ENCODE peak calls at places on chromosomes 13 and 19, in nine cellular contexts. One of them, this sample, is unnamed.

GRCh38 chr19:8221161-8221560 is 12.0 kb downstream of the CERS4 start:
- DNase-seq in right lobe of liver: peak
- DNase-seq in heart left ventricle: no peak
- DNase-seq in K562: no peak
- DNase-seq in Peyer's patch: no peak
- DNase-seq in HCT116: no peak
- DNase-seq in stomach: peak
- DNase-seq in tibial nerve: no peak
- DNase-seq in erythroblast: no peak
- DNase-seq in this sample: no peak

GRCh38 chr13:33745370-33746324 is 72.3 kb upstream of the RFC3 start:
- DNase-seq in Peyer's patch: no peak
- DNase-seq in right lobe of liver: no peak
- DNase-seq in tibial nerve: no peak
- DNase-seq in HCT116: no peak
- DNase-seq in stomach: no peak
- DNase-seq in erythroblast: no peak
- DNase-seq in heart left ventricle: no peak
- DNase-seq in K562: no peak
- DNase-seq in this sample: no peak

GRCh38 chr19:21569497-21569870 is 64.1 kb downstream of the ZNF429 start:
- DNase-seq in stomach: no peak
- DNase-seq in heart left ventricle: peak
- DNase-seq in Peyer's patch: peak
- DNase-seq in erythroblast: no peak
- DNase-seq in right lobe of liver: peak
- DNase-seq in tibial nerve: no peak
- DNase-seq in K562: no peak
- DNase-seq in HCT116: no peak
- DNase-seq in this sample: no peak

GRCh38 chr19:42098781-42099180 is 22.8 kb downstream of the ZNF574 start:
- DNase-seq in tibial nerve: no peak
- DNase-seq in Peyer's patch: no peak
- DNase-seq in heart left ventricle: no peak
- DNase-seq in stomach: no peak
- DNase-seq in HCT116: no peak
- DNase-seq in K562: no peak
- DNase-seq in right lobe of liver: no peak
- DNase-seq in erythroblast: no peak
- DNase-seq in this sample: no peak

GRCh38 chr19:35261356-35262100 is 7.2 kb upstream of the USF2 start:
- DNase-seq in tibial nerve: peak
- DNase-seq in Peyer's patch: peak
- DNase-seq in right lobe of liver: no peak
- DNase-seq in heart left ventricle: no peak
- DNase-seq in K562: no peak
- DNase-seq in stomach: peak
- DNase-seq in erythroblast: no peak
- DNase-seq in HCT116: no peak
- DNase-seq in this sample: no peak

GRCh38 chr19:1837625-1838105 is 10.6 kb downstream of the REXO1 start:
- DNase-seq in Peyer's patch: no peak
- DNase-seq in right lobe of liver: peak
- DNase-seq in K562: peak
- DNase-seq in erythroblast: peak
- DNase-seq in tibial nerve: no peak
- DNase-seq in HCT116: no peak
- DNase-seq in heart left ventricle: no peak
- DNase-seq in stomach: peak
- DNase-seq in this sample: peak

GRCh38 chr19:14089412-14089661 is 1.2 kb downstream of the SAMD1 start:
- DNase-seq in HCT116: no peak
- DNase-seq in erythroblast: no peak
- DNase-seq in heart left ventricle: no peak
- DNase-seq in Peyer's patch: no peak
- DNase-seq in K562: no peak
- DNase-seq in tibial nerve: no peak
- DNase-seq in right lobe of liver: no peak
- DNase-seq in stomach: no peak
- DNase-seq in this sample: no peak

GRCh38 chr19:48644839-48645651 is 942 bp downstream of the CA11 start:
- DNase-seq in HCT116: peak
- DNase-seq in K562: peak
- DNase-seq in Peyer's patch: peak
- DNase-seq in erythroblast: peak
- DNase-seq in right lobe of liver: peak
- DNase-seq in tibial nerve: peak
- DNase-seq in stomach: peak
- DNase-seq in heart left ventricle: peak
- DNase-seq in this sample: no peak

GRCh38 chr13:79582896-79583295 is 101.9 kb downstream of the NDFIP2 start:
- DNase-seq in Peyer's patch: no peak
- DNase-seq in K562: no peak
- DNase-seq in HCT116: no peak
- DNase-seq in stomach: no peak
- DNase-seq in heart left ventricle: no peak
- DNase-seq in erythroblast: no peak
- DNase-seq in tibial nerve: no peak
- DNase-seq in right lobe of liver: no peak
- DNase-seq in this sample: no peak

GRCh38 chr19:56597696-56598095 is 2.6 kb downstream of the ZNF71 start:
- DNase-seq in right lobe of liver: no peak
- DNase-seq in heart left ventricle: no peak
- DNase-seq in Peyer's patch: no peak
- DNase-seq in K562: no peak
- DNase-seq in erythroblast: no peak
- DNase-seq in stomach: no peak
- DNase-seq in tibial nerve: no peak
- DNase-seq in HCT116: no peak
- DNase-seq in this sample: no peak

GRCh38 chr13:91544723-91545122 is 146.3 kb downstream of the GPC5 start:
- DNase-seq in heart left ventricle: no peak
- DNase-seq in stomach: no peak
- DNase-seq in HCT116: no peak
- DNase-seq in tibial nerve: no peak
- DNase-seq in right lobe of liver: no peak
- DNase-seq in K562: no peak
- DNase-seq in erythroblast: no peak
- DNase-seq in Peyer's patch: no peak
- DNase-seq in this sample: no peak

GRCh38 chr19:18233224-18233825 is 7.1 kb upstream of the PDE4C start:
- DNase-seq in K562: peak
- DNase-seq in erythroblast: peak
- DNase-seq in HCT116: no peak
- DNase-seq in heart left ventricle: peak
- DNase-seq in Peyer's patch: no peak
- DNase-seq in tibial nerve: no peak
- DNase-seq in stomach: peak
- DNase-seq in right lobe of liver: no peak
- DNase-seq in this sample: peak

GRCh38 chr13:46739447-46740125 is 57.4 kb downstream of the ESD start:
- DNase-seq in Peyer's patch: no peak
- DNase-seq in heart left ventricle: no peak
- DNase-seq in stomach: no peak
- DNase-seq in erythroblast: no peak
- DNase-seq in tibial nerve: no peak
- DNase-seq in HCT116: no peak
- DNase-seq in right lobe of liver: no peak
- DNase-seq in K562: no peak
- DNase-seq in this sample: no peak
- TF ChIP-seq POLR2A in Peyer's patch: no peak
- TF ChIP-seq POLR2A in heart left ventricle: no peak
- TF ChIP-seq POLR2A in stomach: no peak
- TF ChIP-seq POLR2A in erythroblast: no peak
- TF ChIP-seq POLR2A in tibial nerve: no peak
- TF ChIP-seq POLR2A in HCT116: no peak
- TF ChIP-seq POLR2A in right lobe of liver: no peak
- TF ChIP-seq POLR2A in K562: no peak
- TF ChIP-seq POLR2A in this sample: no peak

GRCh38 chr13:39656325-39656677 is 839 bp downstream of the COG6 start:
- DNase-seq in Peyer's patch: no peak
- DNase-seq in stomach: no peak
- DNase-seq in tibial nerve: no peak
- DNase-seq in heart left ventricle: no peak
- DNase-seq in right lobe of liver: no peak
- DNase-seq in K562: no peak
- DNase-seq in HCT116: no peak
- DNase-seq in erythroblast: no peak
- DNase-seq in this sample: no peak

GRCh38 chr13:39655041-39655568 is 357 bp upstream of the COG6 start:
- DNase-seq in K562: no peak
- DNase-seq in Peyer's patch: no peak
- DNase-seq in stomach: no peak
- DNase-seq in tibial nerve: no peak
- DNase-seq in erythroblast: no peak
- DNase-seq in HCT116: no peak
- DNase-seq in heart left ventricle: no peak
- DNase-seq in right lobe of liver: no peak
- DNase-seq in this sample: no peak

GRCh38 chr13:39655569-39656324 is at the start of gene COG6:
- DNase-seq in K562: peak
- DNase-seq in HCT116: peak
- DNase-seq in Peyer's patch: peak
- DNase-seq in erythroblast: peak
- DNase-seq in right lobe of liver: peak
- DNase-seq in heart left ventricle: peak
- DNase-seq in stomach: peak
- DNase-seq in tibial nerve: peak
- DNase-seq in this sample: peak
- TF ChIP-seq POLR2A in K562: peak
- TF ChIP-seq POLR2A in HCT116: no peak
- TF ChIP-seq POLR2A in Peyer's patch: peak
- TF ChIP-seq POLR2A in erythroblast: peak
- TF ChIP-seq POLR2A in right lobe of liver: peak
- TF ChIP-seq POLR2A in heart left ventricle: peak
- TF ChIP-seq POLR2A in stomach: no peak
- TF ChIP-seq POLR2A in tibial nerve: no peak
- TF ChIP-seq POLR2A in this sample: peak

GRCh38 chr19:52214241-52214640 is 24.4 kb downstream of the PPP2R1A start:
- DNase-seq in stomach: no peak
- DNase-seq in K562: no peak
- DNase-seq in erythroblast: no peak
- DNase-seq in Peyer's patch: no peak
- DNase-seq in tibial nerve: no peak
- DNase-seq in heart left ventricle: no peak
- DNase-seq in right lobe of liver: no peak
- DNase-seq in HCT116: no peak
- DNase-seq in this sample: no peak

GRCh38 chr19:52216401-52216800 is 26.5 kb downstream of the PPP2R1A start:
- DNase-seq in HCT116: no peak
- DNase-seq in erythroblast: no peak
- DNase-seq in stomach: no peak
- DNase-seq in tibial nerve: no peak
- DNase-seq in Peyer's patch: no peak
- DNase-seq in heart left ventricle: no peak
- DNase-seq in right lobe of liver: no peak
- DNase-seq in K562: no peak
- DNase-seq in this sample: no peak

GRCh38 chr19:52221031-52221430 is 31.2 kb downstream of the PPP2R1A start:
- DNase-seq in right lobe of liver: no peak
- DNase-seq in HCT116: no peak
- DNase-seq in Peyer's patch: no peak
- DNase-seq in tibial nerve: no peak
- DNase-seq in heart left ventricle: peak
- DNase-seq in stomach: no peak
- DNase-seq in K562: no peak
- DNase-seq in erythroblast: no peak
- DNase-seq in this sample: no peak

GRCh38 chr19:52219611-52220010 is 29.8 kb downstream of the PPP2R1A start:
- DNase-seq in K562: no peak
- DNase-seq in tibial nerve: no peak
- DNase-seq in right lobe of liver: no peak
- DNase-seq in Peyer's patch: no peak
- DNase-seq in stomach: peak
- DNase-seq in HCT116: no peak
- DNase-seq in heart left ventricle: no peak
- DNase-seq in erythroblast: no peak
- DNase-seq in this sample: no peak

GRCh38 chr19:52217576-52217975 is 27.7 kb downstream of the PPP2R1A start:
- DNase-seq in Peyer's patch: no peak
- DNase-seq in right lobe of liver: no peak
- DNase-seq in K562: peak
- DNase-seq in stomach: no peak
- DNase-seq in tibial nerve: no peak
- DNase-seq in HCT116: no peak
- DNase-seq in erythroblast: no peak
- DNase-seq in heart left ventricle: no peak
- DNase-seq in this sample: no peak
- TF ChIP-seq POLR2A in Peyer's patch: no peak
- TF ChIP-seq POLR2A in right lobe of liver: no peak
- TF ChIP-seq POLR2A in K562: no peak
- TF ChIP-seq POLR2A in stomach: no peak
- TF ChIP-seq POLR2A in tibial nerve: no peak
- TF ChIP-seq POLR2A in HCT116: no peak
- TF ChIP-seq POLR2A in erythroblast: no peak
- TF ChIP-seq POLR2A in heart left ventricle: no peak
- TF ChIP-seq POLR2A in this sample: no peak

GRCh38 chr19:45066921-45067661 is 9.2 kb downstream of the ZNF296 start:
- DNase-seq in tibial nerve: no peak
- DNase-seq in heart left ventricle: no peak
- DNase-seq in K562: no peak
- DNase-seq in stomach: no peak
- DNase-seq in erythroblast: no peak
- DNase-seq in HCT116: no peak
- DNase-seq in Peyer's patch: no peak
- DNase-seq in right lobe of liver: no peak
- DNase-seq in this sample: no peak

GRCh38 chr19:45070861-45071544 is 5.3 kb downstream of the ZNF296 start:
- DNase-seq in stomach: peak
- DNase-seq in K562: no peak
- DNase-seq in tibial nerve: no peak
- DNase-seq in right lobe of liver: no peak
- DNase-seq in heart left ventricle: no peak
- DNase-seq in erythroblast: no peak
- DNase-seq in HCT116: no peak
- DNase-seq in Peyer's patch: no peak
- DNase-seq in this sample: no peak

GRCh38 chr19:45068041-45068440 is 8.2 kb downstream of the ZNF296 start:
- DNase-seq in heart left ventricle: no peak
- DNase-seq in stomach: no peak
- DNase-seq in tibial nerve: no peak
- DNase-seq in erythroblast: no peak
- DNase-seq in K562: no peak
- DNase-seq in HCT116: no peak
- DNase-seq in right lobe of liver: no peak
- DNase-seq in Peyer's patch: no peak
- DNase-seq in this sample: no peak

GRCh38 chr19:45070214-45070613 is 6.1 kb downstream of the ZNF296 start:
- DNase-seq in HCT116: no peak
- DNase-seq in right lobe of liver: no peak
- DNase-seq in stomach: no peak
- DNase-seq in K562: no peak
- DNase-seq in erythroblast: no peak
- DNase-seq in heart left ventricle: no peak
- DNase-seq in tibial nerve: no peak
- DNase-seq in Peyer's patch: no peak
- DNase-seq in this sample: no peak

DNA sequence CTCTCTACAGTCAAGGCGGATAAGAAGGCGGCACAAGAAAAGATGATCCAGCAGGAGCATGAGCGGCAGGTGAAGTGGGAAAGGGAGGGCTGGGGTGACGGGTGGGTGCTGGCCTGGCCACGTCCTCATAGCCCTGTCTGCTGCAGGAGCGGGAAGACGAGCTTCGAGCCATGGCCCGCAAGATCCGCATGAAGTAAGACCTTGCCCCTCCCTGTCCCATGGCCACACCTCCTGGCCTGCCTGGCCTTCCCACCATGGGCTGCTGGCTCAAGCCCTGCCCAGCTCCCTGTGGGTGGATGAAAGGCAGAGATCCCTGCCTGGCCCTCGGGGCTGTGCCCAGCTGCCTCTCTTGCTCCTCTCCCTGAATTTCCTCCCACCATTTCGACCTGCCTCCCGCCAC is 7.2 kb downstream of the ZNF296 start:
- DNase-seq in erythroblast: no peak
- DNase-seq in tibial nerve: no peak
- DNase-seq in stomach: peak
- DNase-seq in right lobe of liver: no peak
- DNase-seq in heart left ventricle: no peak
- DNase-seq in K562: no peak
- DNase-seq in Peyer's patch: no peak
- DNase-seq in HCT116: no peak
- DNase-seq in this sample: no peak
- TF ChIP-seq POLR2A in erythroblast: no peak
- TF ChIP-seq POLR2A in tibial nerve: no peak
- TF ChIP-seq POLR2A in stomach: no peak
- TF ChIP-seq POLR2A in right lobe of liver: no peak
- TF ChIP-seq POLR2A in heart left ventricle: no peak
- TF ChIP-seq POLR2A in K562: no peak
- TF ChIP-seq POLR2A in Peyer's patch: no peak
- TF ChIP-seq POLR2A in HCT116: no peak
- TF ChIP-seq POLR2A in this sample: no peak